ENCODE peak calls at places on chromosomes 13 and 19, in seven cellular contexts. One of them, this sample, is unnamed.
A peak's percentile ranks its signal among the peaks of the same experiment; 100 is the strongest.

GRCh38 chr19:40702337-40703012 is 12.0 kb upstream of the NUMBL start:
- DNase-seq in naive thymus-derived CD4-positive, alpha-beta T cell: no peak
- DNase-seq in iris pigment epithelial cell: no peak
- DNase-seq in body of pancreas: peak; percentile 46
- DNase-seq in HT-29: peak; percentile 70
- DNase-seq in cortex of kidney: no peak
- DNase-seq in stimulated activated naive CD4-positive, alpha-beta T cell: no peak
- DNase-seq in this sample: peak; percentile 91

GRCh38 chr19:12543855-12544254 is 7.4 kb downstream of the ZNF564 start:
- DNase-seq in stimulated activated naive CD4-positive, alpha-beta T cell: no peak
- DNase-seq in body of pancreas: no peak
- DNase-seq in naive thymus-derived CD4-positive, alpha-beta T cell: no peak
- DNase-seq in iris pigment epithelial cell: peak; percentile 78
- DNase-seq in cortex of kidney: no peak
- DNase-seq in HT-29: no peak
- DNase-seq in this sample: no peak

GRCh38 chr19:34996978-34997640 is 3.0 kb upstream of the GRAMD1A start:
- DNase-seq in body of pancreas: no peak
- DNase-seq in HT-29: no peak
- DNase-seq in stimulated activated naive CD4-positive, alpha-beta T cell: peak; percentile 72
- DNase-seq in iris pigment epithelial cell: no peak
- DNase-seq in naive thymus-derived CD4-positive, alpha-beta T cell: peak; percentile 82
- DNase-seq in cortex of kidney: no peak
- DNase-seq in this sample: no peak

GRCh38 chr13:112895521-112896465 is 73.2 kb upstream of the MCF2L start:
- DNase-seq in body of pancreas: no peak
- DNase-seq in HT-29: no peak
- DNase-seq in iris pigment epithelial cell: no peak
- DNase-seq in naive thymus-derived CD4-positive, alpha-beta T cell: no peak
- DNase-seq in stimulated activated naive CD4-positive, alpha-beta T cell: no peak
- DNase-seq in cortex of kidney: no peak
- DNase-seq in this sample: no peak

GRCh38 chr19:17385878-17386611 is 8.0 kb downstream of the CCDC194 start:
- DNase-seq in HT-29: peak; percentile 53
- DNase-seq in iris pigment epithelial cell: peak; percentile 43
- DNase-seq in cortex of kidney: no peak
- DNase-seq in stimulated activated naive CD4-positive, alpha-beta T cell: no peak
- DNase-seq in body of pancreas: peak; percentile 53
- DNase-seq in naive thymus-derived CD4-positive, alpha-beta T cell: peak; percentile 52
- DNase-seq in this sample: peak; percentile 83

GRCh38 chr19:5128251-5128931 is 159.5 kb downstream of the KDM4B start:
- DNase-seq in iris pigment epithelial cell: peak; percentile 82
- DNase-seq in HT-29: no peak
- DNase-seq in naive thymus-derived CD4-positive, alpha-beta T cell: no peak
- DNase-seq in stimulated activated naive CD4-positive, alpha-beta T cell: no peak
- DNase-seq in cortex of kidney: no peak
- DNase-seq in body of pancreas: peak; percentile 96
- DNase-seq in this sample: peak; percentile 74

GRCh38 chr19:28793391-28794168 is 419.4 kb downstream of the UQCRFS1 start:
- DNase-seq in body of pancreas: no peak
- DNase-seq in HT-29: no peak
- DNase-seq in iris pigment epithelial cell: no peak
- DNase-seq in naive thymus-derived CD4-positive, alpha-beta T cell: no peak
- DNase-seq in stimulated activated naive CD4-positive, alpha-beta T cell: no peak
- DNase-seq in cortex of kidney: no peak
- DNase-seq in this sample: no peak

GRCh38 chr13:108003626-108004025 is 211.7 kb downstream of the LIG4 start:
- DNase-seq in HT-29: no peak
- DNase-seq in cortex of kidney: no peak
- DNase-seq in iris pigment epithelial cell: no peak
- DNase-seq in naive thymus-derived CD4-positive, alpha-beta T cell: no peak
- DNase-seq in body of pancreas: no peak
- DNase-seq in stimulated activated naive CD4-positive, alpha-beta T cell: no peak
- DNase-seq in this sample: peak; percentile 64

GRCh38 chr13:73572824-73573223 is 514.0 kb downstream of the KLF5 start:
- DNase-seq in body of pancreas: no peak
- DNase-seq in naive thymus-derived CD4-positive, alpha-beta T cell: no peak
- DNase-seq in HT-29: no peak
- DNase-seq in stimulated activated naive CD4-positive, alpha-beta T cell: no peak
- DNase-seq in cortex of kidney: no peak
- DNase-seq in iris pigment epithelial cell: no peak
- DNase-seq in this sample: no peak

GRCh38 chr13:30408319-30409101 is 13.8 kb upstream of the UBE2L5 start:
- DNase-seq in stimulated activated naive CD4-positive, alpha-beta T cell: peak; percentile 72
- DNase-seq in cortex of kidney: peak; percentile 85
- DNase-seq in iris pigment epithelial cell: peak; percentile 87
- DNase-seq in HT-29: peak; percentile 95
- DNase-seq in body of pancreas: peak; percentile 95
- DNase-seq in naive thymus-derived CD4-positive, alpha-beta T cell: peak; percentile 86
- DNase-seq in this sample: peak; percentile 97

GRCh38 chr19:33231511-33231910 is 5.9 kb upstream of the SLC7A10 start:
- DNase-seq in iris pigment epithelial cell: peak; percentile 74
- DNase-seq in cortex of kidney: no peak
- DNase-seq in body of pancreas: no peak
- DNase-seq in HT-29: no peak
- DNase-seq in naive thymus-derived CD4-positive, alpha-beta T cell: no peak
- DNase-seq in stimulated activated naive CD4-positive, alpha-beta T cell: no peak
- DNase-seq in this sample: no peak

GRCh38 chr13:50693755-50694154 is 149.7 kb downstream of the DLEU7 start:
- DNase-seq in HT-29: no peak
- DNase-seq in body of pancreas: peak; percentile 43
- DNase-seq in stimulated activated naive CD4-positive, alpha-beta T cell: no peak
- DNase-seq in cortex of kidney: no peak
- DNase-seq in naive thymus-derived CD4-positive, alpha-beta T cell: no peak
- DNase-seq in iris pigment epithelial cell: peak; percentile 53
- DNase-seq in this sample: no peak

GRCh38 chr13:93549326-93549855 is 322.8 kb downstream of the GPC6 start:
- DNase-seq in body of pancreas: no peak
- DNase-seq in cortex of kidney: no peak
- DNase-seq in naive thymus-derived CD4-positive, alpha-beta T cell: no peak
- DNase-seq in stimulated activated naive CD4-positive, alpha-beta T cell: no peak
- DNase-seq in iris pigment epithelial cell: no peak
- DNase-seq in HT-29: no peak
- DNase-seq in this sample: no peak

GRCh38 chr19:42203700-42204099 is 13.8 kb downstream of the DEDD2 start:
- DNase-seq in stimulated activated naive CD4-positive, alpha-beta T cell: no peak
- DNase-seq in body of pancreas: no peak
- DNase-seq in cortex of kidney: no peak
- DNase-seq in naive thymus-derived CD4-positive, alpha-beta T cell: no peak
- DNase-seq in HT-29: no peak
- DNase-seq in iris pigment epithelial cell: no peak
- DNase-seq in this sample: no peak

This sample was measured in BE2C.